ENCODE peak calls at places on chromosome 13, in eight cellular contexts. D is stimulated activated CD4-positive, alpha-beta T cell treated with anti-CD3 and anti-CD28 coated beads, Interleukin-4, amount 100 ng/mL, for 48 hours; X is EL; A is GF-D8; L is Right ventricle myocardium superior; O is CD4-positive, CD25-positive, alpha-beta regulatory T cell; R is endothelial cell; Y is T-helper 17 cell. Q is an unnamed sample.

GRCh38 chr13:25217023-25217909 is 45.2 kb upstream of the AMER2 start:
- DNase-seq in D (no peak), X (peak; percentile 58), A (no peak), L (no peak), O (no peak), R (no peak), Y (no peak), Q (no peak)

GRCh38 chr13:69776937-69777336 is 330.7 kb upstream of the ATXN8OS start:
- DNase-seq in D (no peak), X (no peak), A (no peak), L (no peak), O (no peak), R (no peak), Y (no peak), Q (no peak)

GRCh38 chr13:97395437-97396136 is 38.4 kb upstream of the RAP2A start:
- DNase-seq in D (no peak), X (peak; percentile 53), A (no peak), L (no peak), O (no peak), R (no peak), Y (no peak), Q (no peak)

GRCh38 chr13:50523307-50523706 is 320.2 kb downstream of the DLEU7 start:
- DNase-seq in D (no peak), X (no peak), A (no peak), L (no peak), O (no peak), R (no peak), Y (no peak), Q (no peak)

GRCh38 chr13:96771501-96772367 is 222.5 kb downstream of the OXGR1 start:
- DNase-seq in D (no peak), X (no peak), A (no peak), L (peak; percentile 50), O (no peak), R (no peak), Y (no peak), Q (peak; percentile 30)

GRCh38 chr13:98484289-98485219 is 92.4 kb downstream of the STK24 start:
- DNase-seq in D (peak; percentile 59), X (peak; percentile 97), A (no peak), L (peak; percentile 67), O (peak; percentile 42), R (peak; percentile 38), Y (peak; percentile 80), Q (peak; percentile 59)

GRCh38 chr13:33509642-33510229 is 224.2 kb upstream of the STARD13 start:
- DNase-seq in D (no peak), X (peak; percentile 41), A (no peak), L (peak; percentile 48), O (no peak), R (peak; percentile 28), Y (no peak), Q (no peak)

GRCh38 chr13:29849071-29849541 is 1.3 kb downstream of the UBL3 start:
- DNase-seq in D (peak; percentile 26), X (peak; percentile 44), A (peak; percentile 63), L (peak; percentile 42), O (peak; percentile 15), R (peak; percentile 7), Y (no peak), Q (peak; percentile 28)

GRCh38 chr13:37617162-37617561 is 18.6 kb upstream of the POSTN start:
- DNase-seq in D (no peak), X (peak; percentile 97), A (no peak), L (no peak), O (no peak), R (no peak), Y (no peak), Q (no peak)

GRCh38 chr13:40191186-40191980 is 475.1 kb downstream of the FOXO1 start:
- DNase-seq in D (no peak), X (no peak), A (no peak), L (no peak), O (no peak), R (no peak), Y (no peak), Q (no peak)

GRCh38 chr13:95627590-95627989 is 16.9 kb downstream of the DZIP1 start:
- DNase-seq in D (no peak), X (peak; percentile 48), A (no peak), L (no peak), O (no peak), R (no peak), Y (no peak), Q (no peak)

GRCh38 chr13:75908137-75908536 is 272.0 kb downstream of the LMO7 start:
- DNase-seq in D (no peak), X (no peak), A (no peak), L (peak; percentile 53), O (no peak), R (no peak), Y (no peak), Q (no peak)

GRCh38 chr13:41007359-41008118 is 11.6 kb downstream of the ELF1 start:
- DNase-seq in D (no peak), X (peak; percentile 19), A (peak; percentile 86), L (no peak), O (no peak), R (no peak), Y (no peak), Q (no peak)

GRCh38 chr13:33405371-33405770 is 119.8 kb upstream of the STARD13 start:
- DNase-seq in D (no peak), X (no peak), A (no peak), L (no peak), O (no peak), R (no peak), Y (no peak), Q (no peak)

GRCh38 chr13:97367016-97367415 is 67.0 kb upstream of the RAP2A start:
- DNase-seq in D (no peak), X (peak; percentile 80), A (peak; percentile 75), L (no peak), O (no peak), R (no peak), Y (no peak), Q (no peak)

GRCh38 chr13:104140557-104140956 is 1074.3 kb upstream of the SLC10A2 start:
- DNase-seq in D (no peak), X (no peak), A (no peak), L (no peak), O (no peak), R (no peak), Y (no peak), Q (no peak)

GRCh38 chr13:40172878-40173277 is 493.6 kb downstream of the FOXO1 start:
- DNase-seq in D (no peak), X (no peak), A (no peak), L (no peak), O (no peak), R (no peak), Y (no peak), Q (no peak)

GRCh38 chr13:77338961-77339401 is 12.1 kb upstream of the MYCBP2 start:
- DNase-seq in D (no peak), X (no peak), A (no peak), L (no peak), O (no peak), R (no peak), Y (no peak), Q (no peak)

GRCh38 chr13:113952151-113952982 is 21.5 kb downstream of the C13orf46 start:
- DNase-seq in D (no peak), X (no peak), A (no peak), L (peak; percentile 35), O (no peak), R (no peak), Y (no peak), Q (no peak)

GRCh38 chr13:30442854-30443379 is 20.6 kb downstream of the UBE2L5 start:
- DNase-seq in D (no peak), X (no peak), A (no peak), L (no peak), O (no peak), R (no peak), Y (no peak), Q (peak; percentile 45)

GRCh38 chr13:23541221-23541620 is 29.0 kb upstream of the TNFRSF19 start:
- DNase-seq in D (no peak), X (no peak), A (no peak), L (no peak), O (no peak), R (no peak), Y (no peak), Q (no peak)

GRCh38 chr13:114104626-114105350 is 27.6 kb downstream of the RASA3 start:
- DNase-seq in D (no peak), X (no peak), A (no peak), L (peak; percentile 21), O (no peak), R (no peak), Y (no peak), Q (no peak)

GRCh38 chr13:43153436-43154082 is 130.2 kb downstream of the DNAJC15 start:
- DNase-seq in D (no peak), X (peak; percentile 97), A (no peak), L (no peak), O (no peak), R (no peak), Y (no peak), Q (no peak)

GRCh38 chr13:110913322-110913721 is 1.5 kb downstream of the ANKRD10 start:
- DNase-seq in D (no peak), X (no peak), A (peak; percentile 24), L (no peak), O (no peak), R (no peak), Y (no peak), Q (no peak)

GRCh38 chr13:74770361-74770760 is 636.2 kb upstream of the KLF12 start:
- DNase-seq in D (no peak), X (peak; percentile 86), A (no peak), L (no peak), O (no peak), R (no peak), Y (no peak), Q (no peak)

GRCh38 chr13:87122551-87122950 is 548.6 kb upstream of the SLITRK5 start:
- DNase-seq in D (no peak), X (no peak), A (no peak), L (no peak), O (no peak), R (no peak), Y (no peak), Q (no peak)

GRCh38 chr13:91946498-91947070 is 548.2 kb downstream of the GPC5 start:
- DNase-seq in D (no peak), X (no peak), A (peak; percentile 21), L (no peak), O (no peak), R (peak; percentile 12), Y (no peak), Q (peak; percentile 7)

GRCh38 chr13:89287381-89287780 is 1616.2 kb downstream of the SLITRK5 start:
- DNase-seq in D (no peak), X (no peak), A (no peak), L (no peak), O (no peak), R (no peak), Y (no peak), Q (no peak)

GRCh38 chr13:48009298-48009697 is 8.2 kb upstream of the SUCLA2 start:
- DNase-seq in D (no peak), X (peak; percentile 82), A (peak; percentile 41), L (no peak), O (no peak), R (no peak), Y (no peak), Q (no peak)

GRCh38 chr13:60111726-60112125 is 52.0 kb downstream of the DIAPH3 start:
- DNase-seq in D (no peak), X (peak; percentile 52), A (no peak), L (no peak), O (no peak), R (no peak), Y (no peak), Q (no peak)

GRCh38 chr13:107222619-107223018 is 654.7 kb upstream of the ARGLU1 start:
- DNase-seq in D (no peak), X (no peak), A (no peak), L (no peak), O (no peak), R (no peak), Y (no peak), Q (no peak)

GRCh38 chr13:27605610-27606200 is 14.6 kb downstream of the LNX2 start:
- DNase-seq in D (no peak), X (no peak), A (no peak), L (no peak), O (no peak), R (no peak), Y (no peak), Q (no peak)

GRCh38 chr13:52968074-52968700 is 60.4 kb upstream of the OLFM4 start:
- DNase-seq in D (peak; percentile 64), X (peak; percentile 56), A (peak; percentile 10), L (peak; percentile 77), O (peak; percentile 22), R (peak; percentile 71), Y (no peak), Q (peak; percentile 78)

GRCh38 chr13:37058801-37059135 is 720 bp downstream of the SUPT20H start:
- DNase-seq in D (no peak), X (no peak), A (no peak), L (no peak), O (peak; percentile 9), R (peak; percentile 27), Y (peak; percentile 18), Q (no peak)

Q was measured in GM20000.